ENCODE peak calls at places on chromosomes 7 and 10, in eight cellular contexts. T, E, I, O, C, F, L and H are unnamed samples.

GRCh38 chr7:131327049-131327625 is 539 bp upstream of the MKLN1 start:
- DNase-seq in T (peak; percentile 46), E (peak; percentile 79), I (peak; percentile 42), O (peak; percentile 84), C (peak; percentile 42), F (peak; percentile 71), L (no peak), H (peak; percentile 28)

GRCh38 chr7:147658392-147658791 is 932.2 kb upstream of the C7orf33 start:
- DNase-seq in T (no peak), E (no peak), I (no peak), O (no peak), C (no peak), F (no peak), L (no peak), H (no peak)

GRCh38 chr7:28726563-28726962 is 231.6 kb downstream of the TRIL start:
- DNase-seq in T (no peak), E (no peak), I (no peak), O (no peak), C (no peak), F (no peak), L (no peak), H (no peak)

GRCh38 chr7:153408360-153409335 is 643.5 kb upstream of the DPP6 start:
- DNase-seq in T (no peak), E (no peak), I (no peak), O (no peak), C (no peak), F (no peak), L (no peak), H (no peak)

GRCh38 chr10:67763499-67764011 is 67.6 kb upstream of the CTNNA3 start:
- DNase-seq in T (peak; percentile 66), E (peak; percentile 35), I (peak; percentile 37), O (no peak), C (peak; percentile 60), F (peak; percentile 60), L (peak; percentile 85), H (peak; percentile 71)

GRCh38 chr10:103145860-103146466 is 47.1 kb downstream of the NT5C2 start:
- DNase-seq in T (peak; percentile 94), E (peak; percentile 92), I (peak; percentile 86), O (peak; percentile 83), C (no peak), F (peak; percentile 95), L (peak; percentile 21), H (peak; percentile 37)

GRCh38 chr7:150399861-150400778 is 21.0 kb downstream of the ZNF775 start:
- DNase-seq in T (peak; percentile 83), E (peak; percentile 19), I (no peak), O (peak; percentile 62), C (no peak), F (no peak), L (no peak), H (peak; percentile 25)

GRCh38 chr7:134468475-134468874 is 9.6 kb upstream of the AKR1B1 start:
- DNase-seq in T (no peak), E (no peak), I (no peak), O (no peak), C (no peak), F (no peak), L (no peak), H (no peak)

GRCh38 chr7:3272691-3273141 is 28.3 kb upstream of the SDK1 start:
- DNase-seq in T (no peak), E (peak; percentile 96), I (no peak), O (no peak), C (no peak), F (peak; percentile 69), L (no peak), H (peak; percentile 9)

GRCh38 chr7:107890493-107890961 is 456 bp upstream of the DLD start:
- DNase-seq in T (no peak), E (no peak), I (no peak), O (no peak), C (peak; percentile 42), F (no peak), L (no peak), H (no peak)

GRCh38 chr10:2207246-2207922 is 470.1 kb upstream of the ADARB2 start:
- DNase-seq in T (no peak), E (no peak), I (no peak), O (no peak), C (no peak), F (no peak), L (no peak), H (no peak)

GRCh38 chr7:116180302-116180701 is 30.0 kb upstream of the TES start:
- DNase-seq in T (no peak), E (peak; percentile 68), I (no peak), O (peak; percentile 48), C (peak; percentile 76), F (peak; percentile 85), L (no peak), H (peak; percentile 22)

GRCh38 chr7:4745971-4746919 is 29.2 kb upstream of the AP5Z1 start:
- DNase-seq in T (peak; percentile 64), E (peak; percentile 83), I (no peak), O (peak; percentile 63), C (no peak), F (peak; percentile 87), L (no peak), H (peak; percentile 56)

GRCh38 chr10:34705563-34705962 is 109.5 kb downstream of the PARD3 start:
- DNase-seq in T (no peak), E (no peak), I (no peak), O (no peak), C (no peak), F (no peak), L (no peak), H (no peak)

GRCh38 chr10:79446451-79447020 is 1.1 kb upstream of the ZCCHC24 start:
- DNase-seq in T (peak; percentile 84), E (no peak), I (no peak), O (no peak), C (no peak), F (no peak), L (peak; percentile 84), H (peak; percentile 49)

GRCh38 chr10:13614530-13615332 is 28.0 kb downstream of the PRPF18 start:
- DNase-seq in T (no peak), E (peak; percentile 78), I (no peak), O (peak; percentile 94), C (no peak), F (peak; percentile 37), L (no peak), H (no peak)

GRCh38 chr7:135169141-135169935 is 1.2 kb downstream of the CYREN start:
- DNase-seq in T (peak; percentile 39), E (peak; percentile 59), I (no peak), O (peak; percentile 48), C (peak; percentile 80), F (peak; percentile 42), L (peak; percentile 30), H (peak; percentile 77)

GRCh38 chr10:43292745-43293676 is 26.1 kb upstream of the RASGEF1A start:
- DNase-seq in T (peak; percentile 69), E (peak; percentile 41), I (peak; percentile 14), O (peak; percentile 23), C (peak; percentile 71), F (peak; percentile 73), L (no peak), H (peak; percentile 61)

GRCh38 chr7:144835166-144835611 is 664 bp downstream of the TPK1 start:
- DNase-seq in T (peak; percentile 67), E (peak; percentile 13), I (peak; percentile 25), O (no peak), C (peak; percentile 43), F (peak; percentile 73), L (peak; percentile 19), H (peak; percentile 45)

GRCh38 chr7:157685430-157686284 is 348.9 kb downstream of the DNAJB6 start:
- DNase-seq in T (no peak), E (no peak), I (no peak), O (no peak), C (no peak), F (no peak), L (no peak), H (no peak)

GRCh38 chr10:76711374-76711997 is 926.1 kb downstream of the KCNMA1 start:
- DNase-seq in T (no peak), E (no peak), I (no peak), O (no peak), C (no peak), F (no peak), L (no peak), H (no peak)

GRCh38 chr7:69436944-69437343 is 161.3 kb upstream of the AUTS2 start:
- DNase-seq in T (no peak), E (no peak), I (no peak), O (no peak), C (no peak), F (no peak), L (no peak), H (no peak)

GRCh38 chr7:41816111-41816510 is 113.2 kb upstream of the INHBA start:
- DNase-seq in T (no peak), E (no peak), I (no peak), O (no peak), C (peak; percentile 24), F (peak; percentile 68), L (no peak), H (no peak)

DNA sequence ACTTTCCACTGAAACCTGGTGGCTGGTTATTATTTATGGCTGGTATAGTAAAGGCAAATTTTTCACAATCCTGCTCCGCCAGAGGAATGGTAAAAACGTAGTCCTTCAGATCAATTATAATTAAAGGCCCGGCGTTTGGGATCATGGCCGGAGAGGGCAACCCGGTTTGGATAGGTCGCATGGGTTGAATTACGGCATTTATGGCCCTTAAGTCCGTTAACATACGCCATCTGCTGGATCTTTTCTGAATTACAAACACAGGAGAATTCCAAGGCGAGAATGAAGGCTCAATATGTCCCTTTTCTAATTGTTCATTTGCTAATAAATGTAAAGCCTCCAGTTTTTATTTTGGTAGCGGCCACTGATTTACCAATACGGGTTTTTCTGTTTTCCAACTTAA is 11.3 kb upstream of the TAS2R3 start:
- DNase-seq in T (no peak), E (no peak), I (no peak), O (no peak), C (no peak), F (no peak), L (no peak), H (no peak)
- TF ChIP-seq CTCF in T (peak; percentile 8), E (peak; percentile 6), I (no peak), O (peak; percentile 73), C (no peak), F (peak; percentile 42), L (peak; percentile 15), H (no peak)

GRCh38 chr10:29119374-29119773 is 169.5 kb upstream of the LYZL1 start:
- DNase-seq in T (peak; percentile 21), E (peak; percentile 18), I (no peak), O (no peak), C (no peak), F (peak; percentile 39), L (no peak), H (peak; percentile 66)
- TF ChIP-seq CTCF in T (peak; percentile 36), E (peak; percentile 41), I (no peak), O (peak; percentile 71), C (peak; percentile 7), F (peak; percentile 61), L (peak; percentile 52), H (peak; percentile 44)

GRCh38 chr7:52843436-52843835 is 192.0 kb upstream of the POM121L12 start:
- DNase-seq in T (no peak), E (no peak), I (no peak), O (no peak), C (no peak), F (no peak), L (no peak), H (no peak)
- TF ChIP-seq CTCF in T (no peak), E (no peak), I (no peak), O (no peak), C (no peak), F (no peak), L (no peak), H (no peak)

DNA sequence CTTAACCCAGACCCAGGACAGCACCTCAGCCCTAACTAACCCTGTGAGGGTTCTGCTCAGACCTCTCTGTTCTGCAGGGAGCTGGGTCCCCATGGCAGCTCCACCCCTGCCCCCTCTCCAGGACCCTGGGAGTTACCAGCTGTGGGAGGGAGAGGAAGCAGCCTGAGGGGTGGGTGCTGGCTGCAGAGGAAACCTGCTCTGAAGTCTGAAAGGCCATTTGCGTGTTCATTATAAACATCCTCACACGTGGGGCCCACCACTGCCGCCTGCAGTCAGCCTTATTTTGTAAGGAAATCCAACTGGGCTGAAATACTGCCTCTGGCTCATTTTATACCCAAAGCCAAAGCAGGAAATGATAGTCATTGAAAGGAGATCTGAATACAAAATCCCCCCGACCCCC is 195.7 kb downstream of the TCERG1L start:
- DNase-seq in T (no peak), E (no peak), I (no peak), O (no peak), C (no peak), F (no peak), L (no peak), H (no peak)
- TF ChIP-seq CTCF in T (no peak), E (no peak), I (no peak), O (no peak), C (no peak), F (no peak), L (no peak), H (no peak)